ENCODE peak calls at places on chromosome 20, in seven cellular contexts. A is AG08396; V is GDM1; E is NAMALWA; Q is cardiac septum; B is LoVo; T is activated CD4-positive, CD25-positive, alpha-beta regulatory T cell. H is an unnamed sample.

GRCh38 chr20:15837563-15837962 is 735.7 kb downstream of the KIF16B start:
- DNase-seq in V (no peak), B (no peak), Q (no peak), T (no peak), E (no peak), A (no peak), H (no peak)

GRCh38 chr20:35091808-35092523 is 641 bp downstream of the TRPC4AP start:
- DNase-seq in E (peak), T (no peak), Q (no peak), B (no peak), A (peak), V (no peak), H (no peak)

GRCh38 chr20:50680106-50680960 is 11.0 kb downstream of the RIPOR3 start:
- DNase-seq in B (no peak), V (no peak), E (no peak), Q (no peak), A (peak), T (no peak), H (no peak)

GRCh38 chr20:50762435-50763201 is 31.2 kb downstream of the PARD6B start:
- DNase-seq in Q (peak), A (peak), B (no peak), E (no peak), V (no peak), T (no peak), H (peak)

GRCh38 chr20:62165762-62166399 is 16.9 kb upstream of the MTG2 start:
- DNase-seq in T (no peak), E (no peak), V (no peak), A (no peak), Q (no peak), B (no peak), H (no peak)

GRCh38 chr20:63857751-63858392 is 3.4 kb upstream of the ABHD16B start:
- DNase-seq in T (no peak), Q (no peak), V (no peak), B (no peak), E (no peak), A (no peak), H (no peak)

GRCh38 chr20:21050710-21051109 is 55.4 kb downstream of the LINC00237 start:
- DNase-seq in A (no peak), Q (no peak), B (no peak), V (no peak), T (no peak), E (no peak), H (no peak)

GRCh38 chr20:24097506-24098245 is 109.1 kb upstream of the GGTLC1 start:
- DNase-seq in E (no peak), V (no peak), T (no peak), Q (no peak), A (no peak), B (no peak), H (no peak)

GRCh38 chr20:63112491-63113219 is 103.3 kb downstream of the YTHDF1 start:
- DNase-seq in Q (no peak), B (no peak), E (no peak), V (no peak), T (no peak), A (no peak), H (no peak)

GRCh38 chr20:8790442-8791074 is 278.3 kb upstream of the PLCB4 start:
- DNase-seq in T (no peak), Q (no peak), A (peak), E (peak), B (peak), V (no peak), H (no peak)